ENCODE peak calls at places on chromosomes 3 and 15, in seven cellular contexts. Y, U, S, D, N, B and P are unnamed samples.

GRCh38 chr3:172052405-172052804 is 13.0 kb downstream of the FNDC3B start:
- DNase-seq in Y (no peak), U (no peak), S (no peak), D (no peak), N (no peak), B (no peak), P (no peak)

GRCh38 chr15:93141373-93141790 is 52.4 kb upstream of the RGMA start:
- DNase-seq in Y (no peak), U (no peak), S (peak), D (no peak), N (no peak), B (no peak), P (no peak)

GRCh38 chr3:45347329-45348000 is 40.9 kb upstream of the LARS2 start:
- DNase-seq in Y (no peak), U (no peak), S (no peak), D (no peak), N (no peak), B (no peak), P (no peak)

GRCh38 chr3:124888482-124889441 is 1.6 kb upstream of the ITGB5 start:
- DNase-seq in Y (peak), U (no peak), S (no peak), D (no peak), N (no peak), B (no peak), P (no peak)

GRCh38 chr3:132661120-132661519 is 991 bp downstream of the UBA5 start:
- DNase-seq in Y (no peak), U (no peak), S (no peak), D (peak), N (no peak), B (no peak), P (no peak)

GRCh38 chr3:150227839-150228238 is 180.3 kb upstream of the TSC22D2 start:
- DNase-seq in Y (no peak), U (peak), S (no peak), D (peak), N (no peak), B (peak), P (peak)

GRCh38 chr15:96332854-96333193 is 2.3 kb downstream of the NR2F2 start:
- DNase-seq in Y (no peak), U (no peak), S (no peak), D (no peak), N (no peak), B (no peak), P (no peak)

GRCh38 chr3:101643861-101644613 is 32.9 kb downstream of the ZBTB11 start:
- DNase-seq in Y (no peak), U (no peak), S (no peak), D (no peak), N (no peak), B (no peak), P (no peak)

GRCh38 chr3:15361494-15362214 is 29.3 kb upstream of the SH3BP5 start:
- DNase-seq in Y (no peak), U (peak), S (peak), D (peak), N (no peak), B (peak), P (peak)

GRCh38 chr3:10581716-10582115 is 76.3 kb upstream of the ATP2B2 start:
- DNase-seq in Y (no peak), U (no peak), S (no peak), D (no peak), N (no peak), B (no peak), P (no peak)

GRCh38 chr3:127791221-127791913 is 30.9 kb downstream of the MGLL start:
- DNase-seq in Y (peak), U (no peak), S (peak), D (peak), N (no peak), B (peak), P (peak)

GRCh38 chr15:67180514-67181191 is 73.8 kb downstream of the AAGAB start:
- DNase-seq in Y (no peak), U (peak), S (peak), D (no peak), N (no peak), B (no peak), P (no peak)

GRCh38 chr3:65963787-65964707 is 74.7 kb downstream of the MAGI1 start:
- DNase-seq in Y (no peak), U (no peak), S (no peak), D (peak), N (no peak), B (peak), P (peak)

GRCh38 chr15:65583701-65584100 is 27.2 kb downstream of the INTS14 start:
- DNase-seq in Y (no peak), U (no peak), S (peak), D (peak), N (no peak), B (no peak), P (peak)

GRCh38 chr15:53716909-53717878 is 42.3 kb downstream of the WDR72 start:
- DNase-seq in Y (no peak), U (no peak), S (no peak), D (no peak), N (no peak), B (no peak), P (no peak)

GRCh38 chr3:14397531-14397930 is 4.9 kb upstream of the SLC6A6 start:
- DNase-seq in Y (no peak), U (peak), S (no peak), D (peak), N (no peak), B (no peak), P (no peak)

GRCh38 chr3:70744536-70744935 is 432.1 kb upstream of the MDFIC2 start:
- DNase-seq in Y (no peak), U (no peak), S (no peak), D (no peak), N (no peak), B (no peak), P (peak)

GRCh38 chr15:62934236-62934971 is 108.1 kb upstream of the TPM1 start:
- DNase-seq in Y (no peak), U (peak), S (no peak), D (no peak), N (peak), B (peak), P (no peak)

GRCh38 chr15:92843326-92843725 is 56.8 kb upstream of the CHD2 start:
- DNase-seq in Y (no peak), U (no peak), S (no peak), D (no peak), N (no peak), B (no peak), P (no peak)

GRCh38 chr15:28786521-28786920 is 61.9 kb downstream of the GOLGA6L7 start:
- DNase-seq in Y (no peak), U (no peak), S (no peak), D (no peak), N (no peak), B (peak), P (no peak)

GRCh38 chr15:43370310-43370974 is 401 bp downstream of the ZSCAN29 start:
- DNase-seq in Y (no peak), U (peak), S (peak), D (peak), N (peak), B (peak), P (no peak)

GRCh38 chr3:54213910-54214309 is 91.6 kb downstream of the CACNA2D3 start:
- DNase-seq in Y (no peak), U (no peak), S (no peak), D (no peak), N (no peak), B (no peak), P (no peak)

GRCh38 chr3:127004641-127005397 is 21.9 kb downstream of the PLXNA1 start:
- DNase-seq in Y (no peak), U (no peak), S (no peak), D (no peak), N (no peak), B (no peak), P (no peak)

GRCh38 chr3:182913889-182914288 is 66.4 kb downstream of the DCUN1D1 start:
- DNase-seq in Y (no peak), U (no peak), S (no peak), D (peak), N (no peak), B (no peak), P (no peak)

GRCh38 chr15:99148851-99149276 is 44.0 kb downstream of the SYNM start:
- DNase-seq in Y (peak), U (no peak), S (no peak), D (no peak), N (no peak), B (no peak), P (no peak)

GRCh38 chr3:194705761-194706160 is 20.1 kb downstream of the FAM43A start:
- DNase-seq in Y (no peak), U (no peak), S (no peak), D (no peak), N (no peak), B (no peak), P (no peak)

GRCh38 chr3:190036631-190037030 is 84.1 kb downstream of the P3H2 start:
- DNase-seq in Y (peak), U (no peak), S (no peak), D (no peak), N (no peak), B (no peak), P (no peak)

GRCh38 chr3:98968824-98969223 is 67.3 kb upstream of the DCBLD2 start:
- DNase-seq in Y (no peak), U (no peak), S (no peak), D (no peak), N (no peak), B (no peak), P (no peak)

GRCh38 chr3:184757010-184757651 is 45.3 kb upstream of the MAGEF1 start:
- DNase-seq in Y (peak), U (peak), S (no peak), D (no peak), N (no peak), B (peak), P (no peak)

GRCh38 chr15:60412026-60412425 is 14.2 kb upstream of the ANXA2 start:
- DNase-seq in Y (no peak), U (no peak), S (no peak), D (no peak), N (no peak), B (no peak), P (no peak)

GRCh38 chr15:87207945-87208580 is 1048.5 kb downstream of the NTRK3 start:
- DNase-seq in Y (no peak), U (no peak), S (no peak), D (no peak), N (no peak), B (peak), P (no peak)

GRCh38 chr3:63279000-63279366 is 875 bp downstream of the SYNPR start:
- DNase-seq in Y (no peak), U (no peak), S (no peak), D (peak), N (peak), B (peak), P (peak)